ENCODE peak calls at places on chromosomes 5 and 9, in four cellular contexts. F is T-cell; H is stimulated activated CD4-positive, alpha-beta T cell treated with anti-CD3 and anti-CD28 coated beads, Interleukin-12 subunit alpha, Interleukin-12 subunit beta, amount 100 ng/mL, for 24 hours; O is H9. A is an unnamed sample.

GRCh38 chr5:143920772-143921171 is 108.8 kb downstream of the HMHB1 start:
- DNase-seq in F (no peak), O (no peak), H (no peak), A (no peak)

GRCh38 chr5:179679014-179679674 is 1.7 kb downstream of the CBY3 start:
- DNase-seq in O (peak), F (peak), H (peak), A (peak)

GRCh38 chr9:117825609-117826347 is 121.6 kb downstream of the TLR4 start:
- DNase-seq in F (peak), O (no peak), H (peak), A (no peak)

GRCh38 chr5:97534166-97534565 is 351.1 kb upstream of the RIOK2 start:
- DNase-seq in H (no peak), F (no peak), O (peak), A (no peak)

GRCh38 chr5:147754372-147755122 is 28.0 kb downstream of the JAKMIP2 start:
- DNase-seq in O (no peak), F (no peak), H (no peak), A (no peak)

GRCh38 chr9:136054798-136055714 is 40.0 kb downstream of the NACC2 start:
- DNase-seq in H (no peak), F (no peak), O (no peak), A (no peak)

GRCh38 chr9:107541523-107541922 is 52.0 kb upstream of the KLF4 start:
- DNase-seq in H (no peak), F (no peak), O (no peak), A (no peak)

GRCh38 chr9:79312686-79313421 is 258.9 kb upstream of the TLE4 start:
- DNase-seq in O (peak), H (no peak), F (no peak), A (no peak)

GRCh38 chr9:78295731-78296130 is 1.2 kb upstream of the PSAT1 start:
- DNase-seq in O (no peak), H (no peak), F (no peak), A (no peak)

GRCh38 chr5:157354825-157355224 is 88.9 kb downstream of the CYFIP2 start:
- DNase-seq in O (peak), H (no peak), F (no peak), A (no peak)

GRCh38 chr9:127444921-127445850 is 6.0 kb downstream of the RPL12 start:
- DNase-seq in O (no peak), F (no peak), H (no peak), A (no peak)

GRCh38 chr9:94967481-94967880 is 241.0 kb downstream of the AOPEP start:
- DNase-seq in F (no peak), H (no peak), O (no peak), A (no peak)

GRCh38 chr9:93654351-93654961 is 78.1 kb downstream of the PHF2 start:
- DNase-seq in F (no peak), H (no peak), O (no peak), A (no peak)

GRCh38 chr5:171863928-171864327 is 78.3 kb downstream of the SMIM23 start:
- DNase-seq in O (no peak), H (no peak), F (no peak), A (no peak)

GRCh38 chr5:1800470-1801060 is 642 bp upstream of the NDUFS6 start:
- DNase-seq in H (no peak), O (no peak), F (peak), A (no peak)

GRCh38 chr9:116587919-116588318 is 99.2 kb upstream of the TRIM32 start:
- DNase-seq in F (no peak), O (no peak), H (no peak), A (no peak)

GRCh38 chr5:84378420-84378819 is 6.3 kb downstream of the EDIL3 start:
- DNase-seq in H (no peak), F (no peak), O (no peak), A (no peak)

GRCh38 chr5:142246263-142246662 is 78.6 kb downstream of the SPRY4 start:
- DNase-seq in H (no peak), O (no peak), F (no peak), A (no peak)

GRCh38 chr9:87381050-87381711 is 116.5 kb upstream of the DAPK1 start:
- DNase-seq in O (no peak), H (no peak), F (no peak), A (no peak)

GRCh38 chr5:72693546-72693945 is 122.9 kb upstream of the TNPO1 start:
- DNase-seq in H (no peak), F (no peak), O (no peak), A (no peak)

GRCh38 chr9:131214457-131214856 is 61.9 kb downstream of the FAM78A start:
- DNase-seq in F (no peak), H (no peak), O (no peak), A (no peak)

GRCh38 chr5:61599370-61600140 is 267.5 kb downstream of the ZSWIM6 start:
- DNase-seq in O (no peak), H (no peak), F (no peak), A (no peak)

GRCh38 chr5:181190711-181191525 is 14.1 kb downstream of the TRIM7 start:
- DNase-seq in O (no peak), F (no peak), H (peak), A (no peak)

GRCh38 chr5:177092178-177093081 is 5.7 kb downstream of the FGFR4 start:
- DNase-seq in F (no peak), O (no peak), H (no peak), A (no peak)

A was measured in esophagus squamous epithelium.